ENCODE peak calls at places on chromosomes 5 and 9, in five cellular contexts. R is endothelial cell; O is fibroblast of the aortic adventitia; Q is LoVo; F is activated CD4-positive, alpha-beta T cell treated with anti-CD3 and anti-CD28 coated beads for 1 hour. I is an unnamed sample.

GRCh38 chr9:6305954-6306563 is 22.1 kb upstream of the TPD52L3 start:
- DNase-seq in R (no peak), O (peak), Q (peak), F (no peak), I (peak)

GRCh38 chr5:50691399-50692016 is 25.1 kb downstream of the PARP8 start:
- DNase-seq in R (no peak), O (no peak), Q (no peak), F (no peak), I (no peak)

GRCh38 chr5:81856948-81857928 is 106.3 kb upstream of the SSBP2 start:
- DNase-seq in R (peak), O (no peak), Q (peak), F (no peak), I (peak)

GRCh38 chr5:95518417-95518816 is 36.4 kb downstream of the SKIC3 start:
- DNase-seq in R (no peak), O (no peak), Q (no peak), F (no peak), I (no peak)

GRCh38 chr5:64286381-64286780 is 120.7 kb downstream of the RNF180 start:
- DNase-seq in R (no peak), O (no peak), Q (no peak), F (no peak), I (no peak)

GRCh38 chr5:8184455-8185063 is 315.6 kb downstream of the MTRR start:
- DNase-seq in R (peak), O (no peak), Q (peak), F (no peak), I (peak)

GRCh38 chr5:6394429-6395101 is 16.2 kb upstream of the MED10 start:
- DNase-seq in R (no peak), O (no peak), Q (no peak), F (no peak), I (no peak)

GRCh38 chr5:34771076-34771475 is 67.9 kb upstream of the TTC23L start:
- DNase-seq in R (no peak), O (no peak), Q (no peak), F (no peak), I (no peak)

GRCh38 chr5:123879071-123879470 is 367.1 kb downstream of the CSNK1G3 start:
- DNase-seq in R (no peak), O (no peak), Q (no peak), F (no peak), I (no peak)

GRCh38 chr5:8683528-8683927 is 814.6 kb downstream of the MTRR start:
- DNase-seq in R (no peak), O (no peak), Q (no peak), F (no peak), I (no peak)

GRCh38 chr9:133600747-133601146 is 8.4 kb downstream of the FAM163B start:
- DNase-seq in R (no peak), O (no peak), Q (no peak), F (no peak), I (no peak)

GRCh38 chr9:83978992-83979811 is 813 bp downstream of the HNRNPK start:
- DNase-seq in R (peak), O (peak), Q (peak), F (peak), I (no peak)

GRCh38 chr9:121741198-121741918 is 89.9 kb downstream of the DAB2IP start:
- DNase-seq in R (no peak), O (no peak), Q (no peak), F (no peak), I (no peak)

GRCh38 chr5:43007246-43007910 is 32.7 kb downstream of the ANXA2R start:
- DNase-seq in R (peak), O (peak), Q (peak), F (peak), I (no peak)

GRCh38 chr5:39648539-39649200 is 223.9 kb upstream of the DAB2 start:
- DNase-seq in R (no peak), O (peak), Q (peak), F (no peak), I (no peak)

GRCh38 chr5:177428574-177429217 is 2.2 kb downstream of the GRK6 start:
- DNase-seq in R (no peak), O (no peak), Q (no peak), F (no peak), I (no peak)

GRCh38 chr5:54792611-54793404 is 192.6 kb downstream of the ESM1 start:
- DNase-seq in R (no peak), O (peak), Q (no peak), F (no peak), I (no peak)

GRCh38 chr5:77545285-77545684 is 53.2 kb upstream of the WDR41 start:
- DNase-seq in R (no peak), O (no peak), Q (no peak), F (no peak), I (no peak)

GRCh38 chr9:3241290-3241689 is 284.5 kb downstream of the RFX3 start:
- DNase-seq in R (no peak), O (peak), Q (no peak), F (no peak), I (no peak)

GRCh38 chr5:163165277-163165676 is 272.1 kb upstream of the CCNG1 start:
- DNase-seq in R (no peak), O (no peak), Q (no peak), F (no peak), I (no peak)

GRCh38 chr5:84602371-84602771 is 217.7 kb upstream of the EDIL3 start:
- DNase-seq in R (no peak), O (peak), Q (no peak), F (no peak), I (no peak)

GRCh38 chr5:33229216-33229615 is 211.5 kb upstream of the TARS1 start:
- DNase-seq in R (no peak), O (no peak), Q (no peak), F (no peak), I (no peak)

GRCh38 chr5:10366310-10367297 is 13.1 kb downstream of the MARCHF6 start:
- DNase-seq in R (no peak), O (peak), Q (peak), F (no peak), I (peak)

GRCh38 chr5:117131048-117131679 is 556.5 kb upstream of the SEMA6A start:
- DNase-seq in R (no peak), O (no peak), Q (no peak), F (no peak), I (no peak)

GRCh38 chr9:23858234-23858633 is 32.2 kb upstream of the ELAVL2 start:
- DNase-seq in R (no peak), O (no peak), Q (no peak), F (no peak), I (no peak)